ENCODE peak calls at places on chromosomes 1 and 21, in six cellular contexts. One of them, this sample, is unnamed. For H3K36me3, the result is how much of the 10 kb centered on the place peaks cover.

GRCh38 chr1:162212713-162213112 is 143.2 kb downstream of the NOS1AP start:
- DNase-seq in Caco-2: no peak
- DNase-seq in SJSA1: no peak
- DNase-seq in heart right ventricle: no peak
- DNase-seq in trophoblast cell: no peak
- DNase-seq in kidney epithelial cell: no peak
- DNase-seq in this sample: no peak

GRCh38 chr21:29209696-29210095 is 79.3 kb downstream of the MAP3K7CL start:
- DNase-seq in kidney epithelial cell: no peak
- DNase-seq in trophoblast cell: no peak
- DNase-seq in Caco-2: no peak
- DNase-seq in heart right ventricle: no peak
- DNase-seq in SJSA1: no peak
- DNase-seq in this sample: no peak

GRCh38 chr1:230327892-230328284 is 98.2 kb downstream of the PGBD5 start:
- DNase-seq in heart right ventricle: no peak
- DNase-seq in trophoblast cell: no peak
- DNase-seq in kidney epithelial cell: peak
- DNase-seq in SJSA1: no peak
- DNase-seq in Caco-2: no peak
- DNase-seq in this sample: no peak

GRCh38 chr1:15504436-15504835 is 19.6 kb downstream of the CASP9 start:
- DNase-seq in kidney epithelial cell: no peak
- DNase-seq in SJSA1: no peak
- DNase-seq in Caco-2: no peak
- DNase-seq in heart right ventricle: no peak
- DNase-seq in trophoblast cell: no peak
- DNase-seq in this sample: no peak

GRCh38 chr1:3207217-3207848 is 138.3 kb downstream of the PRDM16 start:
- DNase-seq in SJSA1: no peak
- DNase-seq in heart right ventricle: no peak
- DNase-seq in Caco-2: no peak
- DNase-seq in kidney epithelial cell: no peak
- DNase-seq in trophoblast cell: no peak
- DNase-seq in this sample: no peak

GRCh38 chr1:180632326-180633088 is 685 bp downstream of the XPR1 start:
- DNase-seq in Caco-2: no peak
- DNase-seq in heart right ventricle: peak
- DNase-seq in kidney epithelial cell: no peak
- DNase-seq in trophoblast cell: peak
- DNase-seq in SJSA1: peak
- DNase-seq in this sample: peak

GRCh38 chr21:41410767-41411448 is 15.1 kb upstream of the MX1 start:
- DNase-seq in heart right ventricle: no peak
- DNase-seq in SJSA1: no peak
- DNase-seq in trophoblast cell: peak
- DNase-seq in Caco-2: no peak
- DNase-seq in kidney epithelial cell: no peak
- DNase-seq in this sample: no peak

GRCh38 chr1:16900771-16901170 is 5.0 kb downstream of the RNU1-2 start:
- DNase-seq in trophoblast cell: no peak
- DNase-seq in kidney epithelial cell: no peak
- DNase-seq in heart right ventricle: no peak
- DNase-seq in SJSA1: no peak
- DNase-seq in Caco-2: no peak
- DNase-seq in this sample: no peak

GRCh38 chr1:171017431-171017830 is 73.3 kb upstream of the FMO3 start:
- DNase-seq in trophoblast cell: no peak
- DNase-seq in heart right ventricle: no peak
- DNase-seq in kidney epithelial cell: no peak
- DNase-seq in SJSA1: no peak
- DNase-seq in Caco-2: no peak
- DNase-seq in this sample: no peak

GRCh38 chr1:115237507-115237906 is 100.5 kb downstream of the NGF start:
- DNase-seq in heart right ventricle: no peak
- DNase-seq in Caco-2: no peak
- DNase-seq in SJSA1: no peak
- DNase-seq in kidney epithelial cell: no peak
- DNase-seq in trophoblast cell: no peak
- DNase-seq in this sample: no peak

DNA sequence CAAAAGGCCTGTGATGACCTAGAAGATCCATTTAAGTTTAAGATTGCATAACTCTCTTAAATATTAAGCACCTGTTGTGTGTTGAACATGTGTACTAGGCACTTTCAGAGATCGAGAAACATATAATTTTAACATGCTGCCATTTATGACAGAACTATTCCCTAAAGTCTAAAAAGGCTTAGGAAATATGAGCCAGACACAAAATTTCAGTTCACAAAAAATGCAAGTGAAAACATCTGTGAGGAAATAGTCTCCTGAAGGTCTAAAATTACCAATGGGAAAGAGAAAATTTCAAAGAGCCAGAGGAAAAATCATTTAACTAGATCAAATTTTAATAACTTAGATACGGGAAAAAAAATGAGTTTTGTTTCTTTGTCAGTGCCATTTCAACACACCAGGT is 37.7 kb downstream of the CEP170 start:
- DNase-seq in heart right ventricle: no peak
- DNase-seq in kidney epithelial cell: no peak
- DNase-seq in trophoblast cell: no peak
- DNase-seq in SJSA1: no peak
- DNase-seq in Caco-2: no peak
- DNase-seq in this sample: no peak
- H3K36me3 ChIP-seq in heart right ventricle: under half
- H3K36me3 ChIP-seq in kidney epithelial cell: under half
- H3K36me3 ChIP-seq in trophoblast cell: under half
- H3K36me3 ChIP-seq in SJSA1: half or more
- H3K36me3 ChIP-seq in Caco-2: under half
- H3K36me3 ChIP-seq in this sample: under half

GRCh38 chr1:150082494-150082893 is 14.9 kb downstream of the VPS45 start:
- DNase-seq in SJSA1: no peak
- DNase-seq in heart right ventricle: no peak
- DNase-seq in Caco-2: no peak
- DNase-seq in trophoblast cell: no peak
- DNase-seq in kidney epithelial cell: no peak
- DNase-seq in this sample: no peak

GRCh38 chr1:150085406-150085805 is 17.8 kb downstream of the VPS45 start:
- DNase-seq in SJSA1: no peak
- DNase-seq in kidney epithelial cell: no peak
- DNase-seq in Caco-2: no peak
- DNase-seq in trophoblast cell: no peak
- DNase-seq in heart right ventricle: no peak
- DNase-seq in this sample: no peak

GRCh38 chr1:150083907-150084306 is 16.3 kb downstream of the VPS45 start:
- DNase-seq in kidney epithelial cell: no peak
- DNase-seq in trophoblast cell: no peak
- DNase-seq in Caco-2: no peak
- DNase-seq in heart right ventricle: no peak
- DNase-seq in SJSA1: no peak
- DNase-seq in this sample: no peak

GRCh38 chr1:150076985-150077384 is 9.4 kb downstream of the VPS45 start:
- DNase-seq in trophoblast cell: no peak
- DNase-seq in heart right ventricle: no peak
- DNase-seq in kidney epithelial cell: no peak
- DNase-seq in Caco-2: no peak
- DNase-seq in SJSA1: no peak
- DNase-seq in this sample: no peak

GRCh38 chr1:150080784-150081183 is 13.2 kb downstream of the VPS45 start:
- DNase-seq in SJSA1: no peak
- DNase-seq in Caco-2: no peak
- DNase-seq in heart right ventricle: no peak
- DNase-seq in kidney epithelial cell: no peak
- DNase-seq in trophoblast cell: no peak
- DNase-seq in this sample: no peak
- H3K36me3 ChIP-seq in SJSA1: half or more
- H3K36me3 ChIP-seq in Caco-2: under half
- H3K36me3 ChIP-seq in heart right ventricle: under half
- H3K36me3 ChIP-seq in kidney epithelial cell: under half
- H3K36me3 ChIP-seq in trophoblast cell: under half
- H3K36me3 ChIP-seq in this sample: under half

DNA sequence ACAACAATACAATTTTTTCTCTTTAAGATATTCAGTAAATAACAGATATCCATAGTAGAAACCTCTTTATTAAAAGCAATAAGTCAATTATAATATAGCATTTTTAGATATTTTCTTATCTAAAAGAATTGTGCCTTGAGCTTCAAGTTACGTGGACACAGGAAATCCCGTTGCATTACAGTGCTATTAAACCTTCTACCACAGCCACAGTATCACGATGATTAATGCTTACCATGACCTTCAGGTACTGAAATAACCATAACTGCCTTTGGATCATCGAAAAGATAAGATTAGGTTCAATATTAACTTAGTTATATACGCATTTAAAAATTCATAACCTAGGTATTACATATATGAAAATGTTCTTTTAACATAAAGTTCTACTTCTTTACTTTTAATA is 17.9 kb downstream of the B3GALNT2 start:
- DNase-seq in heart right ventricle: no peak
- DNase-seq in Caco-2: no peak
- DNase-seq in trophoblast cell: no peak
- DNase-seq in kidney epithelial cell: no peak
- DNase-seq in SJSA1: no peak
- DNase-seq in this sample: no peak
- H3K36me3 ChIP-seq in heart right ventricle: under half
- H3K36me3 ChIP-seq in Caco-2: under half
- H3K36me3 ChIP-seq in trophoblast cell: under half
- H3K36me3 ChIP-seq in kidney epithelial cell: under half
- H3K36me3 ChIP-seq in SJSA1: under half
- H3K36me3 ChIP-seq in this sample: under half

GRCh38 chr1:169127305-169127704 is 20.8 kb downstream of the ATP1B1 start:
- DNase-seq in SJSA1: no peak
- DNase-seq in kidney epithelial cell: no peak
- DNase-seq in trophoblast cell: no peak
- DNase-seq in heart right ventricle: no peak
- DNase-seq in Caco-2: no peak
- DNase-seq in this sample: no peak

GRCh38 chr1:169130683-169131082 is 24.2 kb downstream of the ATP1B1 start:
- DNase-seq in trophoblast cell: peak
- DNase-seq in SJSA1: no peak
- DNase-seq in kidney epithelial cell: no peak
- DNase-seq in heart right ventricle: no peak
- DNase-seq in Caco-2: no peak
- DNase-seq in this sample: no peak

GRCh38 chr1:169126335-169126734 is 19.8 kb downstream of the ATP1B1 start:
- DNase-seq in SJSA1: no peak
- DNase-seq in Caco-2: no peak
- DNase-seq in trophoblast cell: no peak
- DNase-seq in kidney epithelial cell: no peak
- DNase-seq in heart right ventricle: no peak
- DNase-seq in this sample: no peak

GRCh38 chr1:169129109-169129789 is 22.8 kb downstream of the ATP1B1 start:
- DNase-seq in Caco-2: no peak
- DNase-seq in SJSA1: no peak
- DNase-seq in kidney epithelial cell: no peak
- DNase-seq in trophoblast cell: no peak
- DNase-seq in heart right ventricle: no peak
- DNase-seq in this sample: no peak

GRCh38 chr1:169128565-169128964 is 22.1 kb downstream of the ATP1B1 start:
- DNase-seq in trophoblast cell: no peak
- DNase-seq in SJSA1: no peak
- DNase-seq in heart right ventricle: no peak
- DNase-seq in Caco-2: no peak
- DNase-seq in kidney epithelial cell: no peak
- DNase-seq in this sample: no peak
- H3K36me3 ChIP-seq in trophoblast cell: under half
- H3K36me3 ChIP-seq in SJSA1: half or more
- H3K36me3 ChIP-seq in heart right ventricle: under half
- H3K36me3 ChIP-seq in Caco-2: under half
- H3K36me3 ChIP-seq in kidney epithelial cell: under half
- H3K36me3 ChIP-seq in this sample: under half

GRCh38 chr1:10171995-10172669 is 38.2 kb upstream of the KIF1B start:
- DNase-seq in Caco-2: no peak
- DNase-seq in trophoblast cell: no peak
- DNase-seq in heart right ventricle: no peak
- DNase-seq in kidney epithelial cell: no peak
- DNase-seq in SJSA1: no peak
- DNase-seq in this sample: no peak

GRCh38 chr1:10173582-10173981 is 36.8 kb upstream of the KIF1B start:
- DNase-seq in kidney epithelial cell: no peak
- DNase-seq in Caco-2: no peak
- DNase-seq in trophoblast cell: no peak
- DNase-seq in heart right ventricle: no peak
- DNase-seq in SJSA1: no peak
- DNase-seq in this sample: no peak

GRCh38 chr1:10171105-10171767 is 39.1 kb upstream of the KIF1B start:
- DNase-seq in heart right ventricle: no peak
- DNase-seq in kidney epithelial cell: no peak
- DNase-seq in SJSA1: no peak
- DNase-seq in trophoblast cell: peak
- DNase-seq in Caco-2: peak
- DNase-seq in this sample: no peak

GRCh38 chr1:10170362-10170665 is 40.1 kb upstream of the KIF1B start:
- DNase-seq in trophoblast cell: peak
- DNase-seq in kidney epithelial cell: peak
- DNase-seq in SJSA1: no peak
- DNase-seq in heart right ventricle: no peak
- DNase-seq in Caco-2: no peak
- DNase-seq in this sample: no peak

GRCh38 chr1:10168912-10169514 is 41.4 kb upstream of the KIF1B start:
- DNase-seq in SJSA1: no peak
- DNase-seq in Caco-2: no peak
- DNase-seq in trophoblast cell: no peak
- DNase-seq in kidney epithelial cell: no peak
- DNase-seq in heart right ventricle: no peak
- DNase-seq in this sample: no peak
- H3K36me3 ChIP-seq in SJSA1: half or more
- H3K36me3 ChIP-seq in Caco-2: under half
- H3K36me3 ChIP-seq in trophoblast cell: under half
- H3K36me3 ChIP-seq in kidney epithelial cell: under half
- H3K36me3 ChIP-seq in heart right ventricle: under half
- H3K36me3 ChIP-seq in this sample: under half

GRCh38 chr1:178145605-178146004 is 51.7 kb downstream of the RASAL2 start:
- DNase-seq in Caco-2: no peak
- DNase-seq in SJSA1: no peak
- DNase-seq in trophoblast cell: no peak
- DNase-seq in kidney epithelial cell: no peak
- DNase-seq in heart right ventricle: no peak
- DNase-seq in this sample: no peak
- H3K36me3 ChIP-seq in Caco-2: under half
- H3K36me3 ChIP-seq in SJSA1: under half
- H3K36me3 ChIP-seq in trophoblast cell: under half
- H3K36me3 ChIP-seq in kidney epithelial cell: under half
- H3K36me3 ChIP-seq in heart right ventricle: under half
- H3K36me3 ChIP-seq in this sample: under half

GRCh38 chr1:151266315-151266714 is 11.8 kb downstream of the PSMD4 start:
- DNase-seq in kidney epithelial cell: no peak
- DNase-seq in trophoblast cell: no peak
- DNase-seq in heart right ventricle: no peak
- DNase-seq in SJSA1: no peak
- DNase-seq in Caco-2: no peak
- DNase-seq in this sample: no peak
- H3K36me3 ChIP-seq in kidney epithelial cell: under half
- H3K36me3 ChIP-seq in trophoblast cell: under half
- H3K36me3 ChIP-seq in heart right ventricle: under half
- H3K36me3 ChIP-seq in SJSA1: half or more
- H3K36me3 ChIP-seq in Caco-2: under half
- H3K36me3 ChIP-seq in this sample: under half

GRCh38 chr21:46542588-46543092 is 62.2 kb downstream of the S100B start:
- DNase-seq in heart right ventricle: no peak
- DNase-seq in trophoblast cell: no peak
- DNase-seq in kidney epithelial cell: no peak
- DNase-seq in SJSA1: peak
- DNase-seq in Caco-2: no peak
- DNase-seq in this sample: no peak
- H3K36me3 ChIP-seq in heart right ventricle: under half
- H3K36me3 ChIP-seq in trophoblast cell: half or more
- H3K36me3 ChIP-seq in kidney epithelial cell: under half
- H3K36me3 ChIP-seq in SJSA1: half or more
- H3K36me3 ChIP-seq in Caco-2: under half
- H3K36me3 ChIP-seq in this sample: under half

This sample was measured in prostate gland.